ENCODE peak calls at places on chromosome 13, in ten cellular contexts. I is NAMALWA; F is activated T-cell treated with anti-CD3 and anti-CD28 coated beads for 1 hour; W is tibial nerve; H is stimulated activated CD4-positive, alpha-beta T cell treated with anti-CD3 and anti-CD28 coated beads, Interleukin-4, amount 100 ng/mL, for 24 hours; K is activated naive CD4-positive, alpha-beta T cell treated with anti-CD3 and anti-CD28 coated beads for 36 hours; J is lower lobe of right lung; T is activated CD4-positive, alpha-beta T cell treated with anti-CD3 and anti-CD28 coated beads, Interleukin-2, amount 50 U/mL, for 24 hours; M is EL; B is mesendoderm. E is an unnamed sample.

GRCh38 chr13:93505104-93505952 is 278.7 kb downstream of the GPC6 start:
- DNase-seq in M (peak), J (no peak), W (no peak), K (no peak), I (no peak), F (no peak), H (no peak), T (no peak), B (no peak), E (peak)

GRCh38 chr13:106088094-106088493 is 447.4 kb downstream of the EFNB2 start:
- DNase-seq in B (no peak), W (no peak), J (no peak), M (no peak), H (no peak), T (no peak), I (no peak), K (no peak), F (no peak), E (peak)

GRCh38 chr13:40583738-40584137 is 82.7 kb downstream of the FOXO1 start:
- DNase-seq in M (no peak), H (no peak), J (no peak), T (no peak), B (no peak), K (no peak), F (no peak), I (no peak), W (no peak), E (no peak)

GRCh38 chr13:101514695-101515275 is 62.3 kb downstream of the ITGBL1 start:
- DNase-seq in B (peak), F (no peak), I (peak), H (peak), J (no peak), K (peak), W (peak), T (no peak), M (peak), E (peak)

GRCh38 chr13:45257638-45258338 is 56.9 kb upstream of the KCTD4 start:
- DNase-seq in T (no peak), F (no peak), H (no peak), B (no peak), I (no peak), J (no peak), M (peak), K (no peak), W (no peak), E (no peak)

GRCh38 chr13:29704648-29705047 is 109.2 kb upstream of the SLC7A1 start:
- DNase-seq in I (no peak), W (no peak), B (peak), F (no peak), J (no peak), M (no peak), T (no peak), H (no peak), K (no peak), E (no peak)

GRCh38 chr13:44692173-44692713 is 116.1 kb upstream of the TSC22D1 start:
- DNase-seq in B (peak), W (no peak), H (no peak), T (no peak), I (peak), M (peak), F (no peak), K (no peak), J (no peak), E (no peak)

GRCh38 chr13:98927954-98928927 is 49.6 kb downstream of the DOCK9 start:
- DNase-seq in B (peak), J (no peak), W (peak), K (no peak), H (no peak), M (peak), I (no peak), T (no peak), F (no peak), E (no peak)

GRCh38 chr13:114032121-114032799 is 58.4 kb upstream of the C13orf46 start:
- DNase-seq in W (no peak), T (no peak), J (no peak), K (no peak), B (peak), M (peak), H (no peak), I (no peak), F (no peak), E (peak)

GRCh38 chr13:47853236-47853635 is 147.8 kb downstream of the SUCLA2 start:
- DNase-seq in I (no peak), W (no peak), B (no peak), J (no peak), F (no peak), K (no peak), M (peak), H (no peak), T (no peak), E (peak)